ENCODE peak calls at places on chromosomes 7 and 10, in seven cellular contexts. Q, X, U, V, L, M and E are unnamed samples.

GRCh38 chr7:66426996-66427395 is 201.7 kb upstream of the KCTD7 start:
- DNase-seq in Q (no peak), V (no peak), X (no peak), L (no peak), M (no peak), U (no peak), E (no peak)

GRCh38 chr7:41877118-41877517 is 174.2 kb upstream of the INHBA start:
- DNase-seq in V (no peak), X (no peak), M (no peak), U (no peak), L (peak; percentile 9), Q (no peak), E (no peak)

GRCh38 chr7:15839415-15840100 is 153.1 kb upstream of the MEOX2 start:
- DNase-seq in M (no peak), L (peak; percentile 86), V (no peak), X (no peak), U (no peak), Q (no peak), E (no peak)

GRCh38 chr7:65371468-65371867 is 2.2 kb upstream of the ZNF92 start:
- DNase-seq in M (no peak), U (no peak), L (no peak), X (peak; percentile 25), V (no peak), Q (no peak), E (no peak)

GRCh38 chr10:22247636-22248035 is 29.8 kb upstream of the EBLN1 start:
- DNase-seq in X (no peak), L (no peak), M (no peak), Q (no peak), U (no peak), V (no peak), E (no peak)

GRCh38 chr10:77644557-77645243 is 7.1 kb upstream of the KCNMA1 start:
- DNase-seq in U (no peak), M (no peak), Q (no peak), X (no peak), L (no peak), V (no peak), E (no peak)

GRCh38 chr7:122343986-122344620 is 39.6 kb upstream of the FEZF1 start:
- DNase-seq in L (peak; percentile 14), X (no peak), Q (no peak), M (no peak), V (no peak), U (no peak), E (no peak)

GRCh38 chr7:103113164-103113563 is 35.7 kb downstream of the NAPEPLD start:
- DNase-seq in Q (no peak), U (peak; percentile 60), V (no peak), X (no peak), L (no peak), M (no peak), E (no peak)

GRCh38 chr7:83655951-83656556 is 7.1 kb upstream of the SEMA3E start:
- DNase-seq in M (no peak), X (peak; percentile 26), Q (no peak), U (peak; percentile 50), L (peak; percentile 67), V (no peak), E (no peak)

GRCh38 chr7:74501298-74501697 is 47.6 kb downstream of the GTF2IRD1 start:
- DNase-seq in U (no peak), L (peak; percentile 56), X (no peak), Q (peak; percentile 83), V (no peak), M (no peak), E (no peak)

GRCh38 chr10:89837173-89838001 is 136.0 kb downstream of the KIF20B start:
- DNase-seq in X (no peak), M (no peak), L (peak; percentile 48), Q (peak; percentile 20), V (peak; percentile 38), U (no peak), E (peak; percentile 16)

GRCh38 chr7:51226042-51226755 is 90.4 kb downstream of the COBL start:
- DNase-seq in M (no peak), Q (peak; percentile 34), L (no peak), V (no peak), X (no peak), U (no peak), E (no peak)

GRCh38 chr10:62268027-62268398 is 631 bp downstream of the RTKN2 start:
- DNase-seq in Q (no peak), U (no peak), L (no peak), X (no peak), V (no peak), M (no peak), E (no peak)

GRCh38 chr10:117503170-117503885 is 39.2 kb upstream of the EMX2 start:
- DNase-seq in Q (no peak), M (no peak), V (no peak), X (no peak), U (no peak), L (no peak), E (no peak)

GRCh38 chr10:46247808-46248569 is 38.8 kb upstream of the ANTXRL start:
- DNase-seq in L (no peak), M (peak; percentile 79), X (no peak), U (no peak), Q (peak; percentile 8), V (no peak), E (no peak)

GRCh38 chr10:28810062-28810870 is 132.9 kb downstream of the BAMBI start:
- DNase-seq in U (no peak), X (no peak), M (no peak), V (no peak), Q (no peak), L (peak; percentile 59), E (no peak)

GRCh38 chr10:58174831-58175230 is 92.9 kb downstream of the IPMK start:
- DNase-seq in X (no peak), Q (no peak), L (no peak), V (no peak), U (no peak), M (no peak), E (no peak)

GRCh38 chr10:62043493-62043938 is 142.0 kb downstream of the ARID5B start:
- DNase-seq in M (no peak), Q (no peak), L (no peak), X (no peak), U (no peak), V (no peak), E (no peak)

GRCh38 chr7:101618916-101619315 is 10.2 kb downstream of the MYL10 start:
- DNase-seq in M (no peak), V (no peak), Q (no peak), L (no peak), U (no peak), X (no peak), E (no peak)

GRCh38 chr7:91357379-91357778 is 93.1 kb downstream of the FZD1 start:
- DNase-seq in X (no peak), Q (no peak), M (no peak), V (no peak), U (no peak), L (no peak), E (no peak)
- TF ChIP-seq POLR2AphosphoS5 in X (no peak), Q (no peak), M (no peak), V (no peak), U (no peak), L (no peak), E (no peak)

GRCh38 chr10:45001382-45002148 is 842 bp downstream of the ZNF22 start:
- DNase-seq in L (peak; percentile 48), V (peak; percentile 55), X (no peak), Q (peak; percentile 73), U (no peak), M (peak; percentile 81), E (no peak)
- TF ChIP-seq POLR2AphosphoS5 in L (no peak), V (no peak), X (no peak), Q (peak; percentile 60), U (no peak), M (peak; percentile 16), E (no peak)

DNA sequence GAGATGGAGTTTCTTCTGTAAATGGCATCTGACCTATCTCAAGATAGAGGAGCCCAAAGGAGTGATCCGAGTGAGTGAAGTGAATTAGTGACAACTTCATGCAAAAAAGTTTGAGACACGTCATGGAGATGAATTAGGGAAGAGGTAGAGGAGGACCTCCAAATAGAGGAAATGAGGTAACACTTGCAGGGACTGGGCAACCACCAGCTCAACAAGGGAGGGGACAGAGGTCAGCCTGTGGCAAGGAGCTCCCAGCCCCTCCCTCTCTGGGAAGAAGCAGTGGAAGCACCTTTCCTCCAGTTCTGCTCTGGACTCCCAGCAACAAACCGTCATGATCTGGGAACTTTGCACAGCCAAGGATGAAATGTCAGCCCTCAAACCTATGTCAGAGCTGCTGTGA is 83.5 kb upstream of the IKZF1 start:
- DNase-seq in U (no peak), M (no peak), V (no peak), L (no peak), X (no peak), Q (no peak), E (no peak)
- TF ChIP-seq POLR2AphosphoS5 in U (no peak), M (no peak), V (no peak), L (no peak), X (no peak), Q (no peak), E (no peak)

GRCh38 chr7:132298782-132299181 is 277.5 kb downstream of the PLXNA4 start:
- DNase-seq in L (no peak), U (no peak), X (no peak), Q (no peak), V (no peak), M (no peak), E (no peak)

GRCh38 chr7:132295198-132295597 is 281.1 kb downstream of the PLXNA4 start:
- DNase-seq in U (no peak), V (no peak), X (no peak), L (no peak), Q (no peak), M (no peak), E (no peak)

GRCh38 chr7:132296820-132297219 is 279.4 kb downstream of the PLXNA4 start:
- DNase-seq in U (no peak), X (no peak), V (no peak), L (no peak), Q (no peak), M (no peak), E (no peak)

GRCh38 chr7:132300599-132300998 is 275.7 kb downstream of the PLXNA4 start:
- DNase-seq in X (no peak), L (no peak), M (no peak), Q (no peak), U (no peak), V (no peak), E (no peak)
- TF ChIP-seq POLR2AphosphoS5 in X (no peak), L (no peak), M (no peak), Q (no peak), U (no peak), V (no peak), E (no peak)

GRCh38 chr10:93566435-93567276 is at the start of gene FFAR4:
- DNase-seq in V (no peak), M (no peak), U (no peak), L (peak; percentile 70), Q (peak; percentile 19), X (no peak), E (no peak)
- TF ChIP-seq POLR2AphosphoS5 in V (no peak), M (no peak), U (no peak), L (no peak), Q (no peak), X (no peak), E (no peak)

GRCh38 chr10:97882142-97883091 is 32.8 kb downstream of the GOLGA7B start:
- DNase-seq in M (no peak), U (peak; percentile 90), X (no peak), Q (peak; percentile 44), V (no peak), L (no peak), E (no peak)
- TF ChIP-seq POLR2AphosphoS5 in M (no peak), U (peak; percentile 71), X (no peak), Q (no peak), V (no peak), L (no peak), E (no peak)